ENCODE peak calls at places on chromosomes 3 and 15, in nine cellular contexts. B is uterus, J is sigmoid colon, X is foreskin keratinocyte, F is neural progenitor cell, W is K562, I is cardiac muscle cell, Y is WERI-Rb-1, D is fibroblast of lung. U is an unnamed sample.

GRCh38 chr15:26630857-26631256 is 142.0 kb downstream of the GABRB3 start:
- DNase-seq in J (no peak), D (no peak), W (no peak), Y (no peak), X (no peak), F (no peak), I (no peak), B (no peak), U (no peak)

GRCh38 chr3:29515451-29515850 is 234.6 kb downstream of the RBMS3 start:
- DNase-seq in Y (no peak), W (no peak), B (no peak), F (no peak), D (no peak), X (peak), I (no peak), J (no peak), U (no peak)

GRCh38 chr3:108462899-108463298 is 47.5 kb downstream of the MYH15 start:
- DNase-seq in W (no peak), D (peak), Y (no peak), X (no peak), J (no peak), B (no peak), F (no peak), I (peak), U (no peak)

GRCh38 chr3:14550651-14551611 is 10.8 kb upstream of the GRIP2 start:
- DNase-seq in I (peak), Y (peak), B (no peak), D (no peak), X (peak), J (no peak), F (peak), W (no peak), U (no peak)

GRCh38 chr3:113000691-113001090 is 9.9 kb downstream of the GTPBP8 start:
- DNase-seq in D (no peak), F (no peak), J (no peak), I (no peak), Y (no peak), W (no peak), X (no peak), B (no peak), U (no peak)

GRCh38 chr3:72924055-72924454 is 36.2 kb downstream of the GXYLT2 start:
- DNase-seq in I (no peak), J (no peak), F (peak), X (no peak), W (peak), D (no peak), B (no peak), Y (no peak), U (no peak)

GRCh38 chr15:89244512-89244869 is 712 bp downstream of the FANCI start:
- DNase-seq in F (no peak), J (no peak), I (no peak), B (no peak), D (no peak), W (no peak), X (peak), Y (no peak), U (no peak)

GRCh38 chr3:192885374-192885773 is 32.3 kb downstream of the MB21D2 start:
- DNase-seq in F (no peak), X (no peak), I (no peak), D (no peak), J (no peak), Y (no peak), B (no peak), W (no peak), U (no peak)

GRCh38 chr15:101207867-101208288 is 44.0 kb downstream of the CHSY1 start:
- DNase-seq in I (peak), W (no peak), B (no peak), J (peak), F (no peak), X (peak), D (peak), Y (no peak), U (peak)

GRCh38 chr3:31946484-31947081 is 34.5 kb downstream of the OSBPL10 start:
- DNase-seq in Y (no peak), J (no peak), I (no peak), B (no peak), W (no peak), D (no peak), X (no peak), F (no peak), U (no peak)

GRCh38 chr3:16179261-16179660 is 4.8 kb downstream of the GALNT15 start:
- DNase-seq in J (no peak), D (no peak), W (no peak), B (no peak), X (no peak), Y (no peak), I (no peak), F (no peak), U (no peak)

GRCh38 chr15:48954538-48954937 is 9.2 kb downstream of the SHC4 start:
- DNase-seq in Y (no peak), D (peak), I (peak), X (no peak), J (no peak), B (no peak), W (no peak), F (peak), U (no peak)

GRCh38 chr15:77869021-77869895 is 208.3 kb downstream of the TBC1D2B start:
- DNase-seq in B (no peak), X (no peak), F (no peak), D (no peak), W (no peak), I (no peak), Y (no peak), J (peak), U (no peak)

GRCh38 chr15:71962537-71962936 is 152.2 kb downstream of the NR2E3 start:
- DNase-seq in J (no peak), F (no peak), X (no peak), D (peak), I (no peak), Y (no peak), W (no peak), B (no peak), U (no peak)

GRCh38 chr15:38521316-38521715 is 43.3 kb downstream of the RASGRP1 start:
- DNase-seq in B (no peak), I (no peak), Y (no peak), D (no peak), J (no peak), X (no peak), W (no peak), F (no peak), U (no peak)

GRCh38 chr3:31407665-31408064 is 125.1 kb upstream of the STT3B start:
- DNase-seq in B (no peak), W (no peak), X (no peak), D (peak), F (no peak), Y (no peak), J (no peak), I (no peak), U (no peak)

GRCh38 chr3:134325106-134325705 is 49.0 kb downstream of the AMOTL2 start:
- DNase-seq in W (no peak), D (no peak), J (peak), F (no peak), Y (no peak), I (no peak), X (no peak), B (no peak), U (peak)

GRCh38 chr3:98985406-98985805 is 83.9 kb upstream of the DCBLD2 start:
- DNase-seq in J (no peak), I (peak), F (no peak), W (no peak), X (no peak), D (peak), B (no peak), Y (no peak), U (no peak)

GRCh38 chr3:116896116-116896515 is 186.5 kb downstream of the TUSC7 start:
- DNase-seq in D (no peak), F (no peak), B (no peak), J (no peak), Y (no peak), I (no peak), W (no peak), X (peak), U (no peak)

GRCh38 chr15:65791335-65792129 is 561 bp downstream of the DENND4A start:
- DNase-seq in B (peak), Y (peak), W (peak), F (peak), J (peak), I (peak), D (peak), X (peak), U (peak)

GRCh38 chr15:41734079-41734478 is 40.2 kb upstream of the MAPKBP1 start:
- DNase-seq in I (no peak), W (no peak), F (no peak), J (no peak), Y (no peak), X (no peak), D (no peak), B (no peak), U (peak)

GRCh38 chr3:18808423-18808822 is 339.9 kb upstream of the KCNH8 start:
- DNase-seq in D (no peak), F (no peak), W (no peak), I (peak), B (no peak), Y (no peak), X (peak), J (no peak), U (no peak)

GRCh38 chr15:87121357-87121756 is 1041.7 kb downstream of the AGBL1 start:
- DNase-seq in J (no peak), W (no peak), B (no peak), F (no peak), X (no peak), Y (no peak), I (no peak), D (no peak), U (no peak)

GRCh38 chr3:51675201-51675611 is 4.2 kb downstream of the TEX264 start:
- DNase-seq in X (peak), D (peak), F (no peak), J (peak), B (no peak), W (no peak), Y (no peak), I (peak), U (peak)

GRCh38 chr3:176919836-176920760 is 277.2 kb downstream of the TBL1XR1 start:
- DNase-seq in W (peak), I (peak), X (peak), D (peak), B (no peak), J (no peak), F (no peak), Y (no peak), U (no peak)

GRCh38 chr3:128462341-128462910 is 4.3 kb downstream of the DNAJB8 start:
- DNase-seq in J (no peak), D (no peak), F (no peak), I (no peak), W (no peak), Y (no peak), X (no peak), B (no peak), U (no peak)

GRCh38 chr3:112136959-112137693 is 4.1 kb upstream of the GCSAM start:
- DNase-seq in B (no peak), X (no peak), W (peak), D (peak), Y (peak), F (peak), J (no peak), I (peak), U (no peak)

GRCh38 chr3:182909318-182910040 is 70.9 kb downstream of the DCUN1D1 start:
- DNase-seq in W (peak), B (no peak), Y (no peak), X (no peak), F (peak), J (no peak), D (peak), I (peak), U (no peak)

GRCh38 chr3:38564631-38565338 is 68.6 kb downstream of the EXOG start:
- DNase-seq in I (no peak), X (no peak), D (no peak), B (no peak), Y (no peak), J (peak), F (no peak), W (no peak), U (no peak)

GRCh38 chr3:134682196-134682880 is 31.5 kb upstream of the KY start:
- DNase-seq in F (no peak), X (no peak), W (no peak), B (no peak), D (no peak), J (no peak), I (no peak), Y (no peak), U (no peak)

GRCh38 chr3:41525288-41526064 is 326.2 kb downstream of the CTNNB1 start:
- DNase-seq in X (no peak), F (peak), D (no peak), I (no peak), J (no peak), W (no peak), Y (no peak), B (no peak), U (no peak)

GRCh38 chr3:27681249-27681748 is 40.8 kb downstream of the EOMES start:
- DNase-seq in I (peak), D (peak), X (peak), Y (peak), F (peak), B (no peak), W (peak), J (no peak), U (no peak)

GRCh38 chr3:128322030-128323022 is 144.4 kb downstream of the DNAJB8 start:
- DNase-seq in J (peak), F (peak), X (no peak), I (peak), Y (peak), W (peak), B (no peak), D (peak), U (peak)

DNA sequence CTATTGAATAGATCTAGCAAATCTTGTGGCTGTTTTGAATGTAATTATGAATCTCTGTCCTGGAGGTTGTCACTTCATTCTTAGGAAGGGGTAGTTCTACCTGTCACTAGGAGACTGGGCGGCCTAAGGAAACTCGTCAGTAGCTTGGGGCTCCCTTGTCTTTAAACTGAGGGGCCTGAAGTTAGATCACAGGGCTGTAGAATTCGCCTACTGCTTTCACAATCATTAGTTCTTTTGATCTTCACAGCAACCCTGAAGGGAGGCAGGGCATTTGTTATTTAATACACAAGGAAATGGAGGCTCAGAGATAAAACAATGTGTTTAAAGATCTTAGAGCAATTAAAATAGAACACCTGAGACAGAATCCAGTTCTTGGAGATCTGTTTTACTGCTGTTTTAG is 71.6 kb upstream of the BHLHE40 start:
- DNase-seq in J (no peak), D (no peak), I (no peak), W (no peak), B (no peak), Y (no peak), X (no peak), F (no peak), U (no peak)
- H3K27ac ChIP-seq in J (no peak), D (no peak), I (no peak), W (no peak), B (no peak), Y (no peak), X (no peak), F (no peak), U (no peak)

GRCh38 chr3:119375510-119375909 is 81.3 kb downstream of the ARHGAP31 start:
- DNase-seq in F (no peak), J (no peak), D (no peak), X (no peak), I (no peak), Y (no peak), W (no peak), B (no peak), U (no peak)

GRCh38 chr3:119376758-119377157 is 82.6 kb downstream of the ARHGAP31 start:
- DNase-seq in X (no peak), Y (no peak), W (no peak), B (no peak), I (peak), J (no peak), F (no peak), D (no peak), U (no peak)

GRCh38 chr3:119382134-119382533 is 81.3 kb downstream of the TMEM39A start:
- DNase-seq in X (no peak), Y (no peak), D (no peak), W (no peak), J (no peak), I (no peak), B (no peak), F (no peak), U (no peak)

GRCh38 chr3:119378259-119378658 is 84.1 kb downstream of the ARHGAP31 start:
- DNase-seq in Y (no peak), D (no peak), W (no peak), B (no peak), J (no peak), X (no peak), I (no peak), F (no peak), U (no peak)

DNA sequence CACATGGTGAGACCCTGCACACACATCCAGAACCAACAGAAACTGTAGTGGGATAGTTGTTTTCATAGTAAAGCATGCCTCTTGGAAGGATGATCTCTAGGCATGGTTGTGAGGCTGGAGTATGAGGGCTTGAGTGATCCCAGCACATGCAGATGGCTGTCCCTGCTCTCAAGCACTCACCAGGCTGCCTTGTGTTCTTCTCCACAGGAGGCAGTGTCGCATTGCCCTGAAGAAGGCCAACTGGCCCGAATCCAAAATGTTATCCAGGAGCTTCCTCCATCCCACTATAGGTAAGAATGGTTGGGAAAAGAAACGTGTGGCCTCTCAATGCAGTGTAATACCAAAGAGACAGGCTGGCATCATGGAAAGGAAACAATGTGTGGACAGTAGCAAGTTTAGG is 82.7 kb downstream of the TMEM39A start:
- DNase-seq in X (no peak), Y (no peak), B (no peak), J (no peak), I (peak), F (no peak), W (peak), D (no peak), U (no peak)
- TF ChIP-seq CTCF in X (peak), Y (peak), B (no peak), J (no peak), I (no peak), F (no peak), W (peak), D (no peak), U (no peak)

GRCh38 chr15:37014137-37014536 is 86.2 kb downstream of the MEIS2 start:
- DNase-seq in J (no peak), Y (no peak), B (no peak), F (no peak), W (no peak), D (no peak), X (no peak), I (peak), U (no peak)
- H3K27ac ChIP-seq in J (peak), Y (no peak), B (peak), F (no peak), W (no peak), D (no peak), X (no peak), I (peak), U (peak)

GRCh38 chr3:196523841-196524240 is 8.7 kb upstream of the SMCO1 start:
- DNase-seq in B (no peak), F (no peak), W (no peak), Y (no peak), I (no peak), X (no peak), J (no peak), D (no peak), U (no peak)

GRCh38 chr3:196528639-196529233 is 13.6 kb upstream of the SMCO1 start:
- DNase-seq in Y (no peak), I (peak), X (no peak), B (peak), F (peak), J (peak), D (peak), W (peak), U (peak)

GRCh38 chr3:196525141-196525540 is 10.0 kb upstream of the SMCO1 start:
- DNase-seq in W (no peak), I (no peak), B (no peak), F (no peak), D (no peak), J (no peak), X (no peak), Y (no peak), U (no peak)

GRCh38 chr3:196519738-196520122 is 4.6 kb upstream of the SMCO1 start:
- DNase-seq in W (no peak), X (no peak), F (no peak), D (no peak), J (no peak), I (no peak), Y (peak), B (no peak), U (no peak)

GRCh38 chr3:196524527-196524926 is 9.4 kb upstream of the SMCO1 start:
- DNase-seq in W (peak), D (no peak), X (no peak), Y (peak), B (no peak), J (no peak), F (peak), I (no peak), U (no peak)
- TF ChIP-seq CTCF in W (peak), D (no peak), X (peak), Y (peak), B (no peak), J (no peak), F (peak), I (peak), U (no peak)

U was measured in adrenal gland.